ENCODE peak calls at places on chromosomes 7 and 10, in eight cellular contexts. N is lower leg skin, K is sigmoid colon, E is astrocyte of the spinal cord, V is breast epithelium, T is cardiac fibroblast, Y is choroid plexus epithelial cell, B is AG10803. S is an unnamed sample.
A peak's percentile ranks its signal among the peaks of the same experiment; 100 is the strongest.

GRCh38 chr10:36493511-36493880 is 631.9 kb upstream of the ANKRD30A start:
- DNase-seq in N (no peak), B (peak; percentile 29), V (no peak), E (peak; percentile 56), Y (peak; percentile 55), T (peak; percentile 10), K (no peak), S (peak; percentile 55)

GRCh38 chr10:60130130-60130579 is 223.8 kb upstream of the CCDC6 start:
- DNase-seq in N (no peak), V (no peak), Y (no peak), E (no peak), K (no peak), T (no peak), B (no peak), S (no peak)

GRCh38 chr10:6300106-6300783 is 97.5 kb downstream of the PFKFB3 start:
- DNase-seq in B (peak; percentile 87), E (peak; percentile 73), N (peak; percentile 25), T (no peak), Y (peak; percentile 55), K (no peak), V (no peak), S (peak; percentile 54)

GRCh38 chr7:30460246-30460633 is 18.3 kb downstream of the NOD1 start:
- DNase-seq in K (no peak), T (peak; percentile 60), E (no peak), V (no peak), Y (no peak), B (no peak), N (no peak), S (peak; percentile 52)

GRCh38 chr10:97174937-97175336 is 10.8 kb downstream of the SLIT1 start:
- DNase-seq in Y (no peak), E (no peak), N (no peak), B (no peak), T (no peak), V (no peak), K (no peak), S (no peak)

GRCh38 chr10:129380279-129380678 is 86.8 kb upstream of the MGMT start:
- DNase-seq in B (no peak), K (no peak), T (no peak), N (no peak), Y (no peak), E (no peak), V (no peak), S (no peak)

GRCh38 chr7:50781894-50782293 is 802 bp downstream of the GRB10 start:
- DNase-seq in Y (no peak), T (no peak), B (no peak), E (no peak), V (no peak), K (no peak), N (no peak), S (no peak)

GRCh38 chr7:131878777-131879176 is 322.3 kb upstream of the PODXL start:
- DNase-seq in E (no peak), Y (no peak), N (no peak), B (no peak), K (no peak), V (no peak), T (no peak), S (no peak)

GRCh38 chr7:122183106-122183505 is 39.1 kb upstream of the AASS start:
- DNase-seq in Y (no peak), N (no peak), E (no peak), K (no peak), T (no peak), V (no peak), B (no peak), S (no peak)

GRCh38 chr10:28891058-28891713 is 213.9 kb downstream of the BAMBI start:
- DNase-seq in T (no peak), N (peak; percentile 21), V (no peak), Y (no peak), E (no peak), K (no peak), B (no peak), S (no peak)

GRCh38 chr7:137283147-137283546 is 60.4 kb downstream of the PTN start:
- DNase-seq in N (no peak), E (no peak), V (no peak), K (no peak), B (no peak), T (no peak), Y (no peak), S (no peak)

GRCh38 chr7:11833431-11833830 is 1.4 kb upstream of the THSD7A start:
- DNase-seq in K (no peak), B (no peak), Y (no peak), N (no peak), T (no peak), E (no peak), V (no peak), S (no peak)

GRCh38 chr7:108875139-108875538 is 305.5 kb downstream of the DNAJB9 start:
- DNase-seq in K (no peak), V (no peak), E (peak; percentile 28), Y (peak; percentile 55), N (no peak), B (peak; percentile 1), T (peak; percentile 46), S (peak; percentile 57)

GRCh38 chr10:105239311-105240215 is 598.5 kb downstream of the SORCS3 start:
- DNase-seq in K (no peak), Y (no peak), B (no peak), E (no peak), N (no peak), T (no peak), V (no peak), S (no peak)

GRCh38 chr7:157679607-157680006 is 342.8 kb downstream of the DNAJB6 start:
- DNase-seq in B (no peak), V (no peak), K (peak; percentile 54), T (no peak), E (peak; percentile 44), Y (peak; percentile 14), N (no peak), S (no peak)

GRCh38 chr10:11298116-11298515 is 280.4 kb downstream of the CELF2 start:
- DNase-seq in K (no peak), B (no peak), Y (peak; percentile 40), T (no peak), E (no peak), V (no peak), N (no peak), S (no peak)

DNA sequence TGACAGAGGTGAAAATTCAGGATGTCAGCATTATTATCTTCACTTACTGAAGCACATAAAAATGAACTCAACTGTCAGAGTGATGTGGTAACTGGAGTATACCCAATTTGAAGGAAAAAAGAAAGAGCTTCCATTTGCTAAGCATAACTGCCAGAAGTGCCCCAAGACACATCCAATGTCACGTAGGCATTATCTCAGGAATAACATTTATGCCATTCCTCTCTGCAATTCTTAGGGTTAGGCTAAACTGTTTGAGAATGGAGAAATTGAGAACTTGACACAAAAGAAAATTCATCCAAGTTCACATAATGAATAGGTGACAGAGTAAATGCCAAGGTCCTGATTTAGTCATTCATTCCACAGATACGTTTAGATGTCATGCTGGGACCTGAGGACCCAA is 148.6 kb downstream of the GRM3 start:
- DNase-seq in K (no peak), B (no peak), E (no peak), T (no peak), N (no peak), V (no peak), Y (no peak), S (no peak)
- H3K4me3 ChIP-seq in K (no peak overlapping the region), B (no peak overlapping the region), E (no peak overlapping the region), T (no peak overlapping the region), N (no peak overlapping the region), V (no peak overlapping the region), Y (no peak overlapping the region), S (no peak overlapping the region)

DNA sequence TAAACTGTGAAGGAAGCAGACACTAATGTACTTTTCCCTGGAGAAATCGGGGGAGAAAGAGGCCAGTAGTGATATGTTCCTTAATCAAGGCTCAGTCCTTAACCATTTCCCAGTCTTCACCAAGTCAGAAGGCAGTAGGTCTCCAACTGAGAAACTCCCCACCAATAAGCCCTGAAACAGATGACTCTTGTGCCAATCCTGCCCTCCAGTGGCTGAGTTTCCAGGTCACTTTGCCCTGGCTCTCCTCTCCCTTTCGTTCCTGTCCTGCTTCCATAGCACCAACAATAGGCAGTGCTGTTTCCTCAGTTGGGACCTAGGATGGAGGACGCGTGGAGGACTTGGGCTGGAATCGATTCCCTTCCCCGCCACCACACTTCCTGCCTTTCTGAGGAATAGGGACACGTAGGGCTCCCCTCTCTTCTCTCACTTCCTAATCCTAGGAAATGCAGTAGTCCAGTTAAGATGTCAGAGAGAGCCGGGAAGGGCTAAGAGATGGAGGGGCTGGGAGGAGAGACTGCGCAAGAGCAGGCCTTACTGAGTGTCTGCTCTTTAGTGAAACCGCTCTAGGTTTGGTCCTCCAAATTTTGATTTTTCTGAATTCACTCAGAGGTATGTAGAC is 23.4 kb downstream of the ATOH7 start:
- DNase-seq in K (no peak), E (peak; percentile 75), V (no peak), T (peak; percentile 85), N (no peak), B (peak; percentile 85), Y (peak; percentile 85), S (peak; percentile 82)
- TF ChIP-seq CTCF in K (no peak), E (peak; percentile 70), V (no peak), T (peak; percentile 67), N (no peak), B (peak; percentile 92), Y (peak; percentile 76), S (peak; percentile 68)

DNA sequence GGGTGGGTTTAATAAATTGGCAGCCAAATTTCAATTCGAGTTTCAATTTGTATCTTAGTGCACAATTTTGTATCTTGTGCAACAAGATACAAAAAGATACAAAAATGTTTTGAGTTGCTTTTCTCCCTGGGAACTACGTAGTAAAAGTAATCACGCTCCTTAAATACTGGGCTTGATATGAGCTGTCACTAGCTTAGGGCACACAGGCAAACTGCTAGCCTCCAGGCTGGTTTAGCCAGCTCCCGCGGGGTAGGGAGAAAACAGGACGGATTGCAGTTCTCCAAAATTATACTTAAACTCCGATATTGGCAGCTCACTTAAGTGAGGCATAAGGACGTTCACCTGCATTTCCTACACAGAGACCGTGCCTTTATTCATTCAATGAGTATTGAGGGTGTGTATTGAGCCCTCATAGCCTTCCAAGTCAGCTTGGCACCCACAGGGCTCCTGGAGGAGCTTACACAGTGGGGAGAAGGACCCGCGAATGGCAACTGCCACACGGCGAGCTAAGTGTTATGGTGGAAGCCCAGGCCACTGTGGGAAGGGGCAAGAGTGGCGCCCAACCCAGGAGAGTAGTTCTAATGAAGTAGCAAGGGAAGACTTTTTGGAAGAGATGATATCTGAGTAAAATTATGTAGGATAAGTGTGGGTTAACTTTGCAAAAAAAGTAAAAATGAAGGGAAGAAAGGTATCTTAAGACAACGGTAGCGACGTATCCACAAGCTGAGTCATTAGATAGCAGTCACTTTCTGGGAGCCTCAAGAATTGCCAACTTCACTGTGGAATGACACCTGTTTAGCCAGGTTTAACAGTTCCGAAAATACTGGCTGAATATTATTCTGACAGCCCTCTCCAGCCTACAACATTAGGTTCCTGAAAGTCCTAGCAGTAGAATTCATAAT is 1.6 kb upstream of the EPC1 start:
- DNase-seq in B (no peak), V (no peak), T (no peak), K (no peak), Y (no peak), E (no peak), N (no peak), S (no peak)
- H3K4me3 ChIP-seq in B (no peak overlapping the region), V (no peak overlapping the region), T (no peak overlapping the region), K (peak overlapping the region; percentile 93), Y (no peak overlapping the region), E (no peak overlapping the region), N (no peak overlapping the region), S (no peak overlapping the region)

DNA sequence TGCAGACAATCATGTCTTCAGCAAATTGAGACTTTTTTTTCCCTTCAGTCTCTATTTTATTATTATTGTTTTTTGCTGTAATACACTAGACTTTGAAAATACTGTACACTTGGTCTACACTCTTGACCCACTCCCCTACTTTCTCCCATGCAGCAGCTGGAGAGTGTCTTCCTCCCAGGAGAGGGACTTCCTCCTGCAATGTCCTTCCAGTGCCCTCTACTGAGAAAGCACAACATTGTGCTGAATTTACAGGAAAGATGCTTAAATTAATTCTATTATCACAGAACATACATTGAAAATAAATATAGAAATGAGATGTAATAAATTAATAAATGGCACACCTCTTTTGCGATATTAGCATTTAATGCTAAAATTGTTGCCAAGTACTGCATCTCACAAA is 411.3 kb downstream of the CCSER2 start:
- DNase-seq in Y (no peak), E (no peak), T (no peak), N (no peak), B (no peak), V (no peak), K (no peak), S (no peak)
- TF ChIP-seq CTCF in Y (no peak), E (no peak), T (no peak), N (no peak), B (no peak), V (no peak), K (no peak), S (no peak)

S was measured in fibroblast of the aortic adventitia.